ENCODE peak calls at places on chromosomes 6 and 20, in nine cellular contexts. One of them, this sample, is unnamed.

GRCh38 chr6:88211446-88211845 is 45.3 kb upstream of the CNR1 start:
- DNase-seq in A549: no peak
- DNase-seq in tibial artery: no peak
- DNase-seq in esophagus squamous epithelium: no peak
- DNase-seq in B cell: no peak
- DNase-seq in GM23338: peak; percentile 13
- DNase-seq in psoas muscle: no peak
- DNase-seq in astrocyte of the spinal cord: no peak
- DNase-seq in AG04450: no peak
- DNase-seq in this sample: no peak

GRCh38 chr6:122207794-122208193 is 191.7 kb upstream of the HSF2 start:
- DNase-seq in A549: no peak
- DNase-seq in tibial artery: no peak
- DNase-seq in esophagus squamous epithelium: no peak
- DNase-seq in B cell: no peak
- DNase-seq in GM23338: no peak
- DNase-seq in psoas muscle: no peak
- DNase-seq in astrocyte of the spinal cord: peak; percentile 46
- DNase-seq in AG04450: no peak
- DNase-seq in this sample: no peak

GRCh38 chr6:83838727-83839126 is 14.4 kb upstream of the RIPPLY2 start:
- DNase-seq in A549: no peak
- DNase-seq in tibial artery: no peak
- DNase-seq in esophagus squamous epithelium: no peak
- DNase-seq in B cell: no peak
- DNase-seq in GM23338: peak; percentile 21
- DNase-seq in psoas muscle: no peak
- DNase-seq in astrocyte of the spinal cord: no peak
- DNase-seq in AG04450: no peak
- DNase-seq in this sample: no peak

GRCh38 chr20:46350986-46351267 is 42.6 kb upstream of the CDH22 start:
- DNase-seq in A549: no peak
- DNase-seq in tibial artery: no peak
- DNase-seq in esophagus squamous epithelium: no peak
- DNase-seq in B cell: no peak
- DNase-seq in GM23338: peak; percentile 44
- DNase-seq in psoas muscle: no peak
- DNase-seq in astrocyte of the spinal cord: no peak
- DNase-seq in AG04450: no peak
- DNase-seq in this sample: no peak

GRCh38 chr6:335572-335971 is 43.3 kb downstream of the DUSP22 start:
- DNase-seq in A549: no peak
- DNase-seq in tibial artery: peak; percentile 63
- DNase-seq in esophagus squamous epithelium: no peak
- DNase-seq in B cell: no peak
- DNase-seq in GM23338: no peak
- DNase-seq in psoas muscle: no peak
- DNase-seq in astrocyte of the spinal cord: peak; percentile 43
- DNase-seq in AG04450: no peak
- DNase-seq in this sample: no peak

GRCh38 chr6:43308101-43308989 is at the start of gene CRIP3:
- DNase-seq in A549: peak; percentile 15
- DNase-seq in tibial artery: no peak
- DNase-seq in esophagus squamous epithelium: no peak
- DNase-seq in B cell: peak; percentile 72
- DNase-seq in GM23338: peak; percentile 95
- DNase-seq in psoas muscle: no peak
- DNase-seq in astrocyte of the spinal cord: no peak
- DNase-seq in AG04450: no peak
- DNase-seq in this sample: no peak

GRCh38 chr6:2796884-2797283 is 31.7 kb downstream of the WRNIP1 start:
- DNase-seq in A549: no peak
- DNase-seq in tibial artery: no peak
- DNase-seq in esophagus squamous epithelium: no peak
- DNase-seq in B cell: no peak
- DNase-seq in GM23338: no peak
- DNase-seq in psoas muscle: no peak
- DNase-seq in astrocyte of the spinal cord: no peak
- DNase-seq in AG04450: no peak
- DNase-seq in this sample: no peak

GRCh38 chr6:120274547-120274946 is 925.0 kb upstream of the MAN1A1 start:
- DNase-seq in A549: no peak
- DNase-seq in tibial artery: no peak
- DNase-seq in esophagus squamous epithelium: no peak
- DNase-seq in B cell: peak; percentile 45
- DNase-seq in GM23338: no peak
- DNase-seq in psoas muscle: no peak
- DNase-seq in astrocyte of the spinal cord: no peak
- DNase-seq in AG04450: no peak
- DNase-seq in this sample: no peak

GRCh38 chr6:34922177-34922663 is 33.2 kb downstream of the ANKS1A start:
- DNase-seq in A549: no peak
- DNase-seq in tibial artery: no peak
- DNase-seq in esophagus squamous epithelium: no peak
- DNase-seq in B cell: no peak
- DNase-seq in GM23338: no peak
- DNase-seq in psoas muscle: no peak
- DNase-seq in astrocyte of the spinal cord: peak; percentile 64
- DNase-seq in AG04450: peak; percentile 13
- DNase-seq in this sample: no peak

GRCh38 chr20:53914861-53915458 is 155.4 kb downstream of the BCAS1 start:
- DNase-seq in A549: no peak
- DNase-seq in tibial artery: no peak
- DNase-seq in esophagus squamous epithelium: no peak
- DNase-seq in B cell: no peak
- DNase-seq in GM23338: peak; percentile 66
- DNase-seq in psoas muscle: no peak
- DNase-seq in astrocyte of the spinal cord: peak; percentile 44
- DNase-seq in AG04450: no peak
- DNase-seq in this sample: no peak
- TF ChIP-seq CTCF in A549: no peak
- TF ChIP-seq CTCF in tibial artery: no peak
- TF ChIP-seq CTCF in esophagus squamous epithelium: no peak
- TF ChIP-seq CTCF in B cell: no peak
- TF ChIP-seq CTCF in GM23338: peak; percentile 52
- TF ChIP-seq CTCF in psoas muscle: no peak
- TF ChIP-seq CTCF in astrocyte of the spinal cord: peak; percentile 31
- TF ChIP-seq CTCF in AG04450: no peak
- TF ChIP-seq CTCF in this sample: no peak

GRCh38 chr6:15063253-15063853 is 182.5 kb upstream of the JARID2 start:
- DNase-seq in A549: no peak
- DNase-seq in tibial artery: peak; percentile 66
- DNase-seq in esophagus squamous epithelium: no peak
- DNase-seq in B cell: peak; percentile 53
- DNase-seq in GM23338: no peak
- DNase-seq in psoas muscle: peak; percentile 34
- DNase-seq in astrocyte of the spinal cord: no peak
- DNase-seq in AG04450: no peak
- DNase-seq in this sample: no peak
- TF ChIP-seq CTCF in A549: no peak
- TF ChIP-seq CTCF in tibial artery: no peak
- TF ChIP-seq CTCF in esophagus squamous epithelium: no peak
- TF ChIP-seq CTCF in B cell: no peak
- TF ChIP-seq CTCF in GM23338: no peak
- TF ChIP-seq CTCF in psoas muscle: no peak
- TF ChIP-seq CTCF in astrocyte of the spinal cord: no peak
- TF ChIP-seq CTCF in AG04450: no peak
- TF ChIP-seq CTCF in this sample: no peak

DNA sequence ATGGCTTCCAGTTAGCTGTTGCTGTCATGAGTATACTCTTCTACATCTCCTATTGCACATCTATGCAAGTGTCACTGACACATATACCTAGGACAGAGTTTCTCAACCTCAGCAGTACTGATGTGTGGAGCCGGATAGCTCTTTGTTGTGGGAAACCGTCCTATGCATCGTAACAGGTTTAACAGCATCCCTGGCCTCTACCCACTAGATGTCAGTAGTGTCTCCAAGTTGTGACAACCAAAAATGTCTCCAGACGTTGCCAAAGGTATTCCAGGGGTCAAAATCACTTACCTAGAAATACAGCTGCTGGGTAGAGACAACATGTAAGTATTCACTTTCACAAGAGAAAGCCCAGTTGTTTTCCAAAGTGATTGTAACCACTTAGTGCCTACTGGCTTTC is 637.6 kb downstream of the RNF144B start:
- DNase-seq in A549: peak; percentile 0
- DNase-seq in tibial artery: no peak
- DNase-seq in esophagus squamous epithelium: no peak
- DNase-seq in B cell: no peak
- DNase-seq in GM23338: peak; percentile 88
- DNase-seq in psoas muscle: no peak
- DNase-seq in astrocyte of the spinal cord: peak; percentile 31
- DNase-seq in AG04450: no peak
- DNase-seq in this sample: peak; percentile 26
- TF ChIP-seq CTCF in A549: peak; percentile 48
- TF ChIP-seq CTCF in tibial artery: peak; percentile 53
- TF ChIP-seq CTCF in esophagus squamous epithelium: peak; percentile 43
- TF ChIP-seq CTCF in B cell: no peak
- TF ChIP-seq CTCF in GM23338: peak; percentile 74
- TF ChIP-seq CTCF in psoas muscle: peak; percentile 10
- TF ChIP-seq CTCF in astrocyte of the spinal cord: peak; percentile 67
- TF ChIP-seq CTCF in AG04450: peak; percentile 52
- TF ChIP-seq CTCF in this sample: peak; percentile 53

DNA sequence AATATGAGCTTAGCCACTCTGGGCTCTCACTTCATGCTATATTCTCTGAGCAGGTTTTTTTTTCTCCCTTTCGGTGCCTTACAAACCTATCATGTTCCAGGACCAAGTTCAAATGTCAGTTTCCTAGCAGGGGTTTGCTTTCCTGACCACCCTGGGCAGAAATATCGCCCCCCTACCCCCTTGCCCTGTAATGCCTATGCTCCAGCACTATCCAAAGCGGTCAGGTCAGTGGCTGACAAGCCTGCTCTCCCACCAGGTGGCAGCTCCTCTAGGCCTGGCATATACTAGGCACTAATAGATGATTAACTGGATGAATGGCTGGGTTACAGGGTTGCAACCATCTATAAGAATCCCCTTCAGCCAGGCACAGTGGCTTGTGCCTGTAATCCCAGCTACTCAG is 25.7 kb upstream of the AAR2 start:
- DNase-seq in A549: no peak
- DNase-seq in tibial artery: no peak
- DNase-seq in esophagus squamous epithelium: no peak
- DNase-seq in B cell: no peak
- DNase-seq in GM23338: no peak
- DNase-seq in psoas muscle: no peak
- DNase-seq in astrocyte of the spinal cord: no peak
- DNase-seq in AG04450: no peak
- DNase-seq in this sample: no peak
- TF ChIP-seq CTCF in A549: no peak
- TF ChIP-seq CTCF in tibial artery: no peak
- TF ChIP-seq CTCF in esophagus squamous epithelium: no peak
- TF ChIP-seq CTCF in B cell: no peak
- TF ChIP-seq CTCF in GM23338: no peak
- TF ChIP-seq CTCF in psoas muscle: no peak
- TF ChIP-seq CTCF in astrocyte of the spinal cord: peak; percentile 10
- TF ChIP-seq CTCF in AG04450: no peak
- TF ChIP-seq CTCF in this sample: no peak

DNA sequence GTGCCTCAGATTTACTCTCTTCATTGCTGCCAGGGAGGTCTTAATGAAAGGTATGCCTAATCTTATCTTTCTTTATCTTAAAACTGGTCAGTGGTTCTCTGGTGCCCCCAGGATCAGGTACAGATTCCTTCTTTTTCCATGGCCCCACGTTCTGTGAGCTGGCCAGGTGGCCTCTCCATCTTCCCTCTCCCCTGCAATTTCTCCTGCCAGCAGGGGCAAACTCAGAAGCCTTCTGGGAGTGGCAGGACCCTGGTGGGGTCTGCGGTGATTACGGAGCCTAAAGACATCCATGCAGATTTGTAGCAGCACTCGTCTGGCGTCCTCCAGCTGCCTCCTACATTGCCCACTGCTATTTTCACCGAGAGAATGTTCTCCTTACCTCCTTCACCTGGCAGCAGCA is 95.8 kb downstream of the CCDC170 start:
- DNase-seq in A549: no peak
- DNase-seq in tibial artery: no peak
- DNase-seq in esophagus squamous epithelium: no peak
- DNase-seq in B cell: no peak
- DNase-seq in GM23338: peak; percentile 9
- DNase-seq in psoas muscle: no peak
- DNase-seq in astrocyte of the spinal cord: no peak
- DNase-seq in AG04450: no peak
- DNase-seq in this sample: no peak
- TF ChIP-seq CTCF in A549: no peak
- TF ChIP-seq CTCF in tibial artery: no peak
- TF ChIP-seq CTCF in esophagus squamous epithelium: no peak
- TF ChIP-seq CTCF in B cell: no peak
- TF ChIP-seq CTCF in GM23338: no peak
- TF ChIP-seq CTCF in psoas muscle: no peak
- TF ChIP-seq CTCF in astrocyte of the spinal cord: no peak
- TF ChIP-seq CTCF in AG04450: no peak
- TF ChIP-seq CTCF in this sample: no peak

GRCh38 chr6:130749402-130749801 is 77.8 kb upstream of the SMLR1 start:
- DNase-seq in A549: no peak
- DNase-seq in tibial artery: no peak
- DNase-seq in esophagus squamous epithelium: no peak
- DNase-seq in B cell: no peak
- DNase-seq in GM23338: peak; percentile 41
- DNase-seq in psoas muscle: no peak
- DNase-seq in astrocyte of the spinal cord: no peak
- DNase-seq in AG04450: no peak
- DNase-seq in this sample: no peak
- TF ChIP-seq CTCF in A549: no peak
- TF ChIP-seq CTCF in tibial artery: no peak
- TF ChIP-seq CTCF in esophagus squamous epithelium: no peak
- TF ChIP-seq CTCF in B cell: no peak
- TF ChIP-seq CTCF in GM23338: no peak
- TF ChIP-seq CTCF in psoas muscle: no peak
- TF ChIP-seq CTCF in astrocyte of the spinal cord: no peak
- TF ChIP-seq CTCF in AG04450: no peak
- TF ChIP-seq CTCF in this sample: no peak

DNA sequence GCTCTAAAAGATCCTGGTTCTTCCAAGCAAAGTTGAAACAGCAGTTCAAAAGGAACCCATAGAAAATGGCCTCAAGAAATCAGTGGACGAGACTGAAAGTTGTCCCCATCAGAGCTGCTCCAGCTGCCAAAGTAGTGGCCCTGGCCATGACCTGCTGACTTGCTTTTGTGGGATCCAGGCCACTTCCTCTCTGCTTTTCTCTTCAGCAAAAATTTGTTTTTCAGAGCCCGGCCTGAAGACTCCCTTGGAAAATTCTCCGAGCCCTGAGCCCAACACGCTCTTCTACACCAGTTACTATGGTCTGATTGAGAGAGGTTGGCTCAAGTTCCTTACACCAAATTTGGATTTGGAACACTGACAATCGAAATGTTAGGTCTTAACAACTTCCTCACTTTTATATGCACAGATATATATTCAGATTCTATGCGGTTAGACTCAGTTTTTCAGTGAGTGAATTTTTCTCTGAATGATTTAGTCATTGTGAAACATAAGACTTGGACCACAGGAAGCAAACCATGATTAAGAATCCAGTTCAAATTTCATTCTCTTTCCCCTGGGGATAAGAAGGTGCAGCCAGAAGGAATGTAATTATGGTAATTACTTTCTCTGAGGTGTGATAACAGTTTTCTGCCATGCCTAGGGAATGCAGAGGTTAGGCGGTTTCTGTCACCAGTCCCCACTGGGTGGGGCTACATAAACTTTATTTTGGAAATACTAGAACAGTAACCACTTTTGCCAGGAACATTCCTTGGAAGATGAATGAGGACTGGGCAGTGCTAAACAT is 365.3 kb downstream of the SYNE1 start:
- DNase-seq in A549: no peak
- DNase-seq in tibial artery: peak; percentile 83
- DNase-seq in esophagus squamous epithelium: no peak
- DNase-seq in B cell: no peak
- DNase-seq in GM23338: no peak
- DNase-seq in psoas muscle: no peak
- DNase-seq in astrocyte of the spinal cord: peak; percentile 74
- DNase-seq in AG04450: no peak
- DNase-seq in this sample: no peak
- TF ChIP-seq CTCF in A549: no peak
- TF ChIP-seq CTCF in tibial artery: peak; percentile 19
- TF ChIP-seq CTCF in esophagus squamous epithelium: no peak
- TF ChIP-seq CTCF in B cell: no peak
- TF ChIP-seq CTCF in GM23338: no peak
- TF ChIP-seq CTCF in psoas muscle: peak; percentile 7
- TF ChIP-seq CTCF in astrocyte of the spinal cord: no peak
- TF ChIP-seq CTCF in AG04450: no peak
- TF ChIP-seq CTCF in this sample: no peak

This sample was measured in glutamatergic neuron.